ENCODE peak calls at places on chromosomes 7 and 10, in seven cellular contexts. V is stimulated activated CD8-positive, alpha-beta memory T cell treated with anti-CD3 and anti-CD28 coated beads, Interleukin-4, amount 100 ng/mL, for 1 hour; A is left cardiac atrium; B is astrocyte of the cerebellum; C is midbrain; T is osteocyte; X is hypothalamus. Q is an unnamed sample.

GRCh38 chr10:22550732-22551131 is 163.6 kb downstream of the PIP4K2A start:
- DNase-seq in X (no peak), C (peak; percentile 56), T (no peak), B (no peak), A (peak; percentile 52), V (peak; percentile 37), Q (no peak)

GRCh38 chr10:128325788-128326187 is 199.6 kb upstream of the MKI67 start:
- DNase-seq in T (no peak), C (no peak), X (no peak), V (no peak), A (no peak), B (no peak), Q (no peak)

GRCh38 chr10:133442191-133442966 is 11.4 kb upstream of the SCART1 start:
- DNase-seq in B (no peak), A (no peak), T (no peak), V (no peak), X (no peak), C (no peak), Q (no peak)

GRCh38 chr10:128078136-128078969 is 47.9 kb downstream of the MKI67 start:
- DNase-seq in C (no peak), X (no peak), A (no peak), T (no peak), V (no peak), B (peak; percentile 8), Q (no peak)

GRCh38 chr7:135991906-135992305 is 14.7 kb upstream of the MTPN start:
- DNase-seq in V (no peak), X (no peak), C (no peak), A (no peak), T (no peak), B (no peak), Q (no peak)

GRCh38 chr10:69897417-69897816 is 95.7 kb downstream of the COL13A1 start:
- DNase-seq in C (no peak), A (no peak), X (no peak), T (no peak), V (no peak), B (no peak), Q (no peak)

GRCh38 chr10:50605280-50606270 is 18.2 kb downstream of the SGMS1 start:
- DNase-seq in A (peak; percentile 49), T (no peak), B (peak; percentile 97), X (no peak), C (no peak), V (no peak), Q (no peak)

GRCh38 chr7:131034166-131034881 is 293.4 kb upstream of the MKLN1 start:
- DNase-seq in A (peak; percentile 48), T (no peak), X (no peak), B (no peak), C (peak; percentile 53), V (no peak), Q (peak; percentile 15)

GRCh38 chr7:91228927-91229326 is 35.3 kb upstream of the FZD1 start:
- DNase-seq in B (no peak), C (no peak), T (no peak), A (no peak), X (no peak), V (no peak), Q (no peak)

GRCh38 chr7:38229386-38229785 is 44.0 kb downstream of the TARP start:
- DNase-seq in T (no peak), V (no peak), A (no peak), C (no peak), X (no peak), B (peak; percentile 91), Q (no peak)

GRCh38 chr10:29838529-29838928 is 203.8 kb upstream of the SVIL start:
- DNase-seq in V (no peak), A (no peak), B (no peak), C (no peak), T (no peak), X (no peak), Q (no peak)

GRCh38 chr10:31136951-31137885 is 105.6 kb upstream of the ZNF438 start:
- DNase-seq in X (no peak), B (no peak), V (no peak), T (no peak), A (no peak), C (no peak), Q (no peak)

GRCh38 chr7:562789-563628 is 43.4 kb upstream of the PDGFA start:
- DNase-seq in A (no peak), C (no peak), X (no peak), B (no peak), T (no peak), V (no peak), Q (no peak)

GRCh38 chr7:14717711-14718304 is 184.7 kb downstream of the DGKB start:
- DNase-seq in X (no peak), B (peak; percentile 26), C (peak; percentile 53), A (no peak), V (no peak), T (no peak), Q (no peak)

GRCh38 chr7:137585591-137585990 is 242.1 kb upstream of the PTN start:
- DNase-seq in C (no peak), V (no peak), A (no peak), B (no peak), X (no peak), T (no peak), Q (no peak)

GRCh38 chr10:6494934-6495592 is 85.0 kb downstream of the PRKCQ start:
- DNase-seq in V (no peak), T (peak; percentile 69), C (no peak), A (no peak), B (no peak), X (no peak), Q (no peak)

GRCh38 chr7:133056370-133057238 is 25.3 kb downstream of the CHCHD3 start:
- DNase-seq in T (no peak), C (no peak), B (no peak), A (no peak), V (no peak), X (no peak), Q (no peak)

GRCh38 chr10:6228010-6228511 is 25.3 kb downstream of the PFKFB3 start:
- DNase-seq in C (no peak), T (no peak), A (no peak), V (no peak), X (no peak), B (peak; percentile 53), Q (no peak)

GRCh38 chr10:128982179-128982915 is 484.7 kb upstream of the MGMT start:
- DNase-seq in V (no peak), X (no peak), T (no peak), B (no peak), A (no peak), C (no peak), Q (no peak)

GRCh38 chr7:132577206-132578049 is 1.2 kb upstream of the PLXNA4 start:
- DNase-seq in B (peak; percentile 54), V (no peak), C (peak; percentile 76), T (peak; percentile 92), A (peak; percentile 83), X (peak; percentile 49), Q (peak; percentile 37)

GRCh38 chr10:11673346-11674330 is 62.2 kb upstream of the USP6NL start:
- DNase-seq in C (no peak), X (no peak), T (no peak), A (no peak), B (no peak), V (no peak), Q (no peak)

GRCh38 chr7:134885967-134886352 is 100.3 kb upstream of the AGBL3 start:
- DNase-seq in A (no peak), C (no peak), V (no peak), B (peak; percentile 62), T (no peak), X (no peak), Q (no peak)

GRCh38 chr10:51802030-51802429 is 102.6 kb upstream of the CSTF2T start:
- DNase-seq in B (no peak), T (no peak), V (no peak), X (no peak), A (no peak), C (no peak), Q (no peak)

GRCh38 chr7:125927556-125927955 is 997.9 kb upstream of the POT1 start:
- DNase-seq in V (no peak), A (no peak), B (no peak), C (no peak), X (no peak), T (no peak), Q (no peak)

GRCh38 chr7:571096-572012 is 51.7 kb upstream of the PDGFA start:
- DNase-seq in V (no peak), B (no peak), A (no peak), C (no peak), T (no peak), X (no peak), Q (no peak)

GRCh38 chr7:71313562-71313961 is 181.6 kb downstream of the GALNT17 start:
- DNase-seq in T (no peak), A (no peak), B (no peak), C (no peak), V (no peak), X (no peak), Q (no peak)

GRCh38 chr10:110207805-110208613 is 604 bp downstream of the MXI1 start:
- DNase-seq in X (peak; percentile 37), B (no peak), A (no peak), T (no peak), C (no peak), V (no peak), Q (no peak)

Q was measured in substantia nigra.